ENCODE peak calls at places on chromosomes 12 and 14, in seven cellular contexts. K is COR-L47, V is NCI-H2081 treated with DMSO at 0.1 percent for 48 hours, D is H9, S is HFFc6, M is D721Med, E is NCI-H82. W is an unnamed sample.

GRCh38 chr12:64318605-64319004 is 72.0 kb downstream of the C12orf56 start:
- DNase-seq in K (no peak), M (no peak), V (no peak), E (no peak), D (peak), S (no peak), W (peak)

GRCh38 chr12:78888583-78888982 is 24.0 kb downstream of the SYT1 start:
- DNase-seq in K (no peak), V (no peak), S (no peak), D (no peak), M (no peak), E (no peak), W (no peak)

GRCh38 chr14:78848234-78848820 is 678.2 kb downstream of the NRXN3 start:
- DNase-seq in K (peak), E (peak), S (peak), V (peak), D (peak), M (no peak), W (peak)

GRCh38 chr14:104895786-104896642 is 28.7 kb upstream of the PLD4 start:
- DNase-seq in S (no peak), E (no peak), D (peak), V (no peak), M (no peak), K (peak), W (no peak)

GRCh38 chr12:4664111-4664510 is 15.2 kb downstream of the NDUFA9 start:
- DNase-seq in D (no peak), V (no peak), M (no peak), S (peak), E (no peak), K (no peak), W (peak)

GRCh38 chr12:12010277-12011031 is 60.3 kb upstream of the BCL2L14 start:
- DNase-seq in K (no peak), E (no peak), S (peak), V (no peak), M (no peak), D (no peak), W (no peak)

GRCh38 chr12:124684971-124685688 is 117.7 kb upstream of the NCOR2 start:
- DNase-seq in S (peak), E (no peak), V (no peak), K (no peak), D (no peak), M (no peak), W (peak)

GRCh38 chr14:99660794-99661193 is 15.9 kb downstream of the HHIPL1 start:
- DNase-seq in S (no peak), K (no peak), V (no peak), E (no peak), M (no peak), D (no peak), W (no peak)

GRCh38 chr14:34064349-34064748 is 113.5 kb upstream of the EGLN3 start:
- DNase-seq in M (no peak), S (peak), D (no peak), K (no peak), E (no peak), V (no peak), W (no peak)

GRCh38 chr12:95884998-95885397 is 26.2 kb downstream of the SNRPF start:
- DNase-seq in M (no peak), E (no peak), D (no peak), S (no peak), V (no peak), K (no peak), W (no peak)

GRCh38 chr12:76137611-76138010 is 53.1 kb upstream of the NAP1L1 start:
- DNase-seq in S (no peak), D (no peak), E (no peak), V (no peak), M (no peak), K (no peak), W (no peak)

GRCh38 chr14:86541969-86542368 is 1012.0 kb downstream of the FLRT2 start:
- DNase-seq in K (no peak), E (peak), S (no peak), D (no peak), V (no peak), M (no peak), W (no peak)

GRCh38 chr12:65305346-65305950 is 27.0 kb downstream of the MSRB3 start:
- DNase-seq in M (no peak), K (no peak), E (no peak), V (no peak), D (no peak), S (no peak), W (no peak)

GRCh38 chr12:67515679-67516363 is 132.7 kb upstream of the DYRK2 start:
- DNase-seq in M (no peak), S (no peak), E (peak), K (peak), V (peak), D (no peak), W (no peak)

GRCh38 chr14:67762051-67762450 is 54.3 kb downstream of the ZFYVE26 start:
- DNase-seq in M (no peak), E (no peak), K (no peak), D (no peak), V (no peak), S (no peak), W (no peak)

GRCh38 chr12:32478858-32479257 is 79.5 kb downstream of the FGD4 start:
- DNase-seq in S (no peak), V (no peak), M (no peak), E (no peak), K (no peak), D (no peak), W (no peak)

GRCh38 chr14:56821807-56822615 is 11.7 kb upstream of the OTX2 start:
- DNase-seq in S (no peak), M (no peak), E (no peak), K (no peak), D (no peak), V (peak), W (no peak)

GRCh38 chr12:5493018-5493417 is 61.1 kb downstream of the NTF3 start:
- DNase-seq in M (no peak), V (no peak), K (no peak), S (no peak), E (peak), D (no peak), W (no peak)

GRCh38 chr12:50185496-50185895 is 18.3 kb upstream of the CERS5 start:
- DNase-seq in K (no peak), M (no peak), S (no peak), D (no peak), V (no peak), E (no peak), W (no peak)

GRCh38 chr14:71478542-71478941 is 453.7 kb upstream of the RGS6 start:
- DNase-seq in K (no peak), M (no peak), V (no peak), S (no peak), D (no peak), E (no peak), W (no peak)

GRCh38 chr12:102216086-102216691 is 18.6 kb upstream of the PMCH start:
- DNase-seq in M (no peak), D (no peak), S (peak), K (no peak), V (no peak), E (no peak), W (peak)

W was measured in HS-5.